ENCODE peak calls at places on chromosomes 5 and 9, in six cellular contexts. One of them, this sample, is unnamed.

GRCh38 chr5:112551437-112552018 is 132.5 kb upstream of the EPB41L4A start:
- DNase-seq in Panc1: peak
- DNase-seq in CD4-positive, CD25-positive, alpha-beta regulatory T cell: peak
- DNase-seq in dorsolateral prefrontal cortex: peak
- DNase-seq in colonic mucosa: peak
- DNase-seq in CD8-positive, alpha-beta memory T cell: peak
- DNase-seq in this sample: no peak

GRCh38 chr9:35566417-35566816 is 38.6 kb upstream of the TESK1 start:
- DNase-seq in Panc1: no peak
- DNase-seq in CD4-positive, CD25-positive, alpha-beta regulatory T cell: no peak
- DNase-seq in dorsolateral prefrontal cortex: no peak
- DNase-seq in colonic mucosa: no peak
- DNase-seq in CD8-positive, alpha-beta memory T cell: no peak
- DNase-seq in this sample: no peak

GRCh38 chr5:178637356-178638069 is 10.7 kb upstream of the CLK4 start:
- DNase-seq in Panc1: no peak
- DNase-seq in CD4-positive, CD25-positive, alpha-beta regulatory T cell: no peak
- DNase-seq in dorsolateral prefrontal cortex: no peak
- DNase-seq in colonic mucosa: no peak
- DNase-seq in CD8-positive, alpha-beta memory T cell: no peak
- DNase-seq in this sample: peak

GRCh38 chr5:172569862-172570558 is 71.1 kb upstream of the NEURL1B start:
- DNase-seq in Panc1: no peak
- DNase-seq in CD4-positive, CD25-positive, alpha-beta regulatory T cell: no peak
- DNase-seq in dorsolateral prefrontal cortex: no peak
- DNase-seq in colonic mucosa: peak
- DNase-seq in CD8-positive, alpha-beta memory T cell: no peak
- DNase-seq in this sample: no peak

GRCh38 chr5:50888754-50889153 is 222.3 kb downstream of the PARP8 start:
- DNase-seq in Panc1: no peak
- DNase-seq in CD4-positive, CD25-positive, alpha-beta regulatory T cell: no peak
- DNase-seq in dorsolateral prefrontal cortex: no peak
- DNase-seq in colonic mucosa: no peak
- DNase-seq in CD8-positive, alpha-beta memory T cell: no peak
- DNase-seq in this sample: no peak

GRCh38 chr5:1161108-1161831 is 40.1 kb upstream of the SLC6A19 start:
- DNase-seq in Panc1: no peak
- DNase-seq in CD4-positive, CD25-positive, alpha-beta regulatory T cell: no peak
- DNase-seq in dorsolateral prefrontal cortex: no peak
- DNase-seq in colonic mucosa: peak
- DNase-seq in CD8-positive, alpha-beta memory T cell: no peak
- DNase-seq in this sample: no peak

GRCh38 chr9:137463931-137464290 is 4.8 kb upstream of the NSMF start:
- DNase-seq in Panc1: no peak
- DNase-seq in CD4-positive, CD25-positive, alpha-beta regulatory T cell: no peak
- DNase-seq in dorsolateral prefrontal cortex: no peak
- DNase-seq in colonic mucosa: no peak
- DNase-seq in CD8-positive, alpha-beta memory T cell: no peak
- DNase-seq in this sample: no peak

GRCh38 chr5:159819671-159820411 is 96.4 kb upstream of the ADRA1B start:
- DNase-seq in Panc1: peak
- DNase-seq in CD4-positive, CD25-positive, alpha-beta regulatory T cell: no peak
- DNase-seq in dorsolateral prefrontal cortex: no peak
- DNase-seq in colonic mucosa: peak
- DNase-seq in CD8-positive, alpha-beta memory T cell: no peak
- DNase-seq in this sample: peak

GRCh38 chr9:69918317-69918716 is 97.7 kb downstream of the CFAP95 start:
- DNase-seq in Panc1: no peak
- DNase-seq in CD4-positive, CD25-positive, alpha-beta regulatory T cell: no peak
- DNase-seq in dorsolateral prefrontal cortex: no peak
- DNase-seq in colonic mucosa: no peak
- DNase-seq in CD8-positive, alpha-beta memory T cell: no peak
- DNase-seq in this sample: no peak

GRCh38 chr5:150258126-150258525 is 31.4 kb downstream of the CAMK2A start:
- DNase-seq in Panc1: no peak
- DNase-seq in CD4-positive, CD25-positive, alpha-beta regulatory T cell: no peak
- DNase-seq in dorsolateral prefrontal cortex: peak
- DNase-seq in colonic mucosa: no peak
- DNase-seq in CD8-positive, alpha-beta memory T cell: no peak
- DNase-seq in this sample: no peak

GRCh38 chr9:113577525-113578261 is 114.2 kb downstream of the RGS3 start:
- DNase-seq in Panc1: no peak
- DNase-seq in CD4-positive, CD25-positive, alpha-beta regulatory T cell: no peak
- DNase-seq in dorsolateral prefrontal cortex: no peak
- DNase-seq in colonic mucosa: no peak
- DNase-seq in CD8-positive, alpha-beta memory T cell: no peak
- DNase-seq in this sample: no peak

GRCh38 chr9:84937086-84937670 is 267.6 kb downstream of the NTRK2 start:
- DNase-seq in Panc1: no peak
- DNase-seq in CD4-positive, CD25-positive, alpha-beta regulatory T cell: no peak
- DNase-seq in dorsolateral prefrontal cortex: no peak
- DNase-seq in colonic mucosa: peak
- DNase-seq in CD8-positive, alpha-beta memory T cell: no peak
- DNase-seq in this sample: peak

GRCh38 chr5:119071573-119071874 is 637 bp downstream of the DMXL1 start:
- DNase-seq in Panc1: no peak
- DNase-seq in CD4-positive, CD25-positive, alpha-beta regulatory T cell: no peak
- DNase-seq in dorsolateral prefrontal cortex: no peak
- DNase-seq in colonic mucosa: no peak
- DNase-seq in CD8-positive, alpha-beta memory T cell: no peak
- DNase-seq in this sample: no peak

GRCh38 chr9:125544988-125545651 is 161.9 kb downstream of the MAPKAP1 start:
- DNase-seq in Panc1: no peak
- DNase-seq in CD4-positive, CD25-positive, alpha-beta regulatory T cell: no peak
- DNase-seq in dorsolateral prefrontal cortex: peak
- DNase-seq in colonic mucosa: no peak
- DNase-seq in CD8-positive, alpha-beta memory T cell: no peak
- DNase-seq in this sample: no peak

GRCh38 chr5:139676951-139677367 is 28.8 kb downstream of the CXXC5 start:
- DNase-seq in Panc1: no peak
- DNase-seq in CD4-positive, CD25-positive, alpha-beta regulatory T cell: no peak
- DNase-seq in dorsolateral prefrontal cortex: peak
- DNase-seq in colonic mucosa: no peak
- DNase-seq in CD8-positive, alpha-beta memory T cell: no peak
- DNase-seq in this sample: no peak

GRCh38 chr5:172973127-172973916 is 10.2 kb upstream of the ATP6V0E1 start:
- DNase-seq in Panc1: no peak
- DNase-seq in CD4-positive, CD25-positive, alpha-beta regulatory T cell: no peak
- DNase-seq in dorsolateral prefrontal cortex: no peak
- DNase-seq in colonic mucosa: no peak
- DNase-seq in CD8-positive, alpha-beta memory T cell: no peak
- DNase-seq in this sample: no peak

GRCh38 chr9:79799691-79800345 is 228.1 kb downstream of the TLE4 start:
- DNase-seq in Panc1: no peak
- DNase-seq in CD4-positive, CD25-positive, alpha-beta regulatory T cell: no peak
- DNase-seq in dorsolateral prefrontal cortex: no peak
- DNase-seq in colonic mucosa: no peak
- DNase-seq in CD8-positive, alpha-beta memory T cell: no peak
- DNase-seq in this sample: peak

GRCh38 chr9:104868687-104869404 is 59.1 kb downstream of the ABCA1 start:
- DNase-seq in Panc1: no peak
- DNase-seq in CD4-positive, CD25-positive, alpha-beta regulatory T cell: no peak
- DNase-seq in dorsolateral prefrontal cortex: peak
- DNase-seq in colonic mucosa: peak
- DNase-seq in CD8-positive, alpha-beta memory T cell: no peak
- DNase-seq in this sample: no peak

GRCh38 chr5:93715327-93715726 is 26.1 kb downstream of the POU5F2 start:
- DNase-seq in Panc1: no peak
- DNase-seq in CD4-positive, CD25-positive, alpha-beta regulatory T cell: no peak
- DNase-seq in dorsolateral prefrontal cortex: no peak
- DNase-seq in colonic mucosa: no peak
- DNase-seq in CD8-positive, alpha-beta memory T cell: no peak
- DNase-seq in this sample: no peak

GRCh38 chr5:93715776-93716175 is 25.6 kb downstream of the POU5F2 start:
- DNase-seq in Panc1: no peak
- DNase-seq in CD4-positive, CD25-positive, alpha-beta regulatory T cell: no peak
- DNase-seq in dorsolateral prefrontal cortex: no peak
- DNase-seq in colonic mucosa: no peak
- DNase-seq in CD8-positive, alpha-beta memory T cell: no peak
- DNase-seq in this sample: no peak

GRCh38 chr5:93721045-93721444 is 20.4 kb downstream of the POU5F2 start:
- DNase-seq in Panc1: no peak
- DNase-seq in CD4-positive, CD25-positive, alpha-beta regulatory T cell: peak
- DNase-seq in dorsolateral prefrontal cortex: no peak
- DNase-seq in colonic mucosa: no peak
- DNase-seq in CD8-positive, alpha-beta memory T cell: no peak
- DNase-seq in this sample: no peak

GRCh38 chr5:93716453-93716852 is 24.9 kb downstream of the POU5F2 start:
- DNase-seq in Panc1: no peak
- DNase-seq in CD4-positive, CD25-positive, alpha-beta regulatory T cell: no peak
- DNase-seq in dorsolateral prefrontal cortex: no peak
- DNase-seq in colonic mucosa: no peak
- DNase-seq in CD8-positive, alpha-beta memory T cell: no peak
- DNase-seq in this sample: no peak

DNA sequence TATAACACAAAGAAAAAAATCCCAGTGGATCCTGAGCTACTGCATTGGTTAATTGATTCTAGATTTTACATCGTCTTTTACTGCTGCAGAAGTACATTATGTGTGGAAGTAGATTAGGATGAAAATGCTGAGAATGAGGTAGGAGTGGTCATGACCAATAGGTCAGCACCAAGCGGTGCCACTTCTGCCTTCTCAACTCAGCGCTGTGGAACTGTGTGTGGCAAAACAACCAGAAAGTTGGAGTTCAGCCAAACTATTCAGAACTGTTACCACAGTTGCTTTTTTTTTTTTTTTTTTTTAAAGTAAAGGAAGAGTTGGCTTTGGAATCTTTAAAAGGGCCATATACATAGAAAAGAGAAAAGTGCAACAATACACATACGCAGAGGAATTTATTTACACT is 24.2 kb downstream of the POU5F2 start:
- DNase-seq in Panc1: no peak
- DNase-seq in CD4-positive, CD25-positive, alpha-beta regulatory T cell: no peak
- DNase-seq in dorsolateral prefrontal cortex: no peak
- DNase-seq in colonic mucosa: no peak
- DNase-seq in CD8-positive, alpha-beta memory T cell: no peak
- DNase-seq in this sample: no peak
- H3K27ac ChIP-seq in Panc1: no peak
- H3K27ac ChIP-seq in CD4-positive, CD25-positive, alpha-beta regulatory T cell: no peak
- H3K27ac ChIP-seq in dorsolateral prefrontal cortex: no peak
- H3K27ac ChIP-seq in colonic mucosa: no peak
- H3K27ac ChIP-seq in CD8-positive, alpha-beta memory T cell: no peak
- H3K27ac ChIP-seq in this sample: no peak

GRCh38 chr9:115058175-115058574 is 59.8 kb downstream of the TNC start:
- DNase-seq in Panc1: no peak
- DNase-seq in CD4-positive, CD25-positive, alpha-beta regulatory T cell: no peak
- DNase-seq in dorsolateral prefrontal cortex: no peak
- DNase-seq in colonic mucosa: no peak
- DNase-seq in CD8-positive, alpha-beta memory T cell: no peak
- DNase-seq in this sample: no peak

GRCh38 chr9:115057559-115057958 is 60.4 kb downstream of the TNC start:
- DNase-seq in Panc1: no peak
- DNase-seq in CD4-positive, CD25-positive, alpha-beta regulatory T cell: no peak
- DNase-seq in dorsolateral prefrontal cortex: no peak
- DNase-seq in colonic mucosa: no peak
- DNase-seq in CD8-positive, alpha-beta memory T cell: no peak
- DNase-seq in this sample: no peak

GRCh38 chr9:115058684-115059315 is 59.2 kb downstream of the TNC start:
- DNase-seq in Panc1: no peak
- DNase-seq in CD4-positive, CD25-positive, alpha-beta regulatory T cell: no peak
- DNase-seq in dorsolateral prefrontal cortex: no peak
- DNase-seq in colonic mucosa: no peak
- DNase-seq in CD8-positive, alpha-beta memory T cell: no peak
- DNase-seq in this sample: no peak

DNA sequence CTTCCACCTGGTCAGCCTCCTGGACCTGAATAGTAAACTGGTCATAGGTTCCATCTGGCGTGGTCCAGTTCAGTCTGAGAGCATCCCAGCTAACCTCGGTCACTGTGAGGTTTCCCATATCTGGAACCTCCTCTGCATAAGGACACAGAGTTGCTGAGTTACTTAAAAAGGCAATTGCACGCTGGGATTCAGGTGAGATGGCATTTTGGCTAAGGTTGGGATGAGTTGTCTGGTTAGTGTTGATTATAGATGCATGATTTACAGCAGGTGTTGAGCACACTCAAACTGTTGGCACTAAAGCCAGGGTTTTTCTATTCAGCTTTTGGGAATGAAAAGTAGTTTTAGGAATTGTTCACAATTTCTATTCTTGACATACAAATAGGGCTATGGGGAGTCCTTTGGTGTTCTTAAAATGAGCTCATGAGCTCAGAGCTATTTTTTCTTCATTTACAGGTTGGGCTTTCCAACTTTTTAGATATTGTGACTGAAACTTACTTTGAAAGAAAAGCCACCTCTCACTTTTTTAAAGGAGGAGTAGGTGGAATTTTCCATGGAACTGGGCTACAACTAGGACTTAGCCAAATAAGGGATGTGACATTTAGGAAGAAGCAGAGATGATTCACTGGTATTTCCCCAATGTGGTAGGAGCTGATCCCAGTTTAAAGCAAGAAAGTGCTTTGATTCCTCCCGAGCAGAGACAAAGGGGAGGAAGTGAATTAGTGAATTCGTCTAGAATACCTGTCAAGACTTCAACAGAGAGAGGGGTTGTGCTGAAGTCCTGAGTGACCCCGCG is 54.7 kb downstream of the TNC start:
- DNase-seq in Panc1: no peak
- DNase-seq in CD4-positive, CD25-positive, alpha-beta regulatory T cell: no peak
- DNase-seq in dorsolateral prefrontal cortex: no peak
- DNase-seq in colonic mucosa: no peak
- DNase-seq in CD8-positive, alpha-beta memory T cell: no peak
- DNase-seq in this sample: no peak
- H3K27ac ChIP-seq in Panc1: no peak
- H3K27ac ChIP-seq in CD4-positive, CD25-positive, alpha-beta regulatory T cell: no peak
- H3K27ac ChIP-seq in dorsolateral prefrontal cortex: no peak
- H3K27ac ChIP-seq in colonic mucosa: no peak
- H3K27ac ChIP-seq in CD8-positive, alpha-beta memory T cell: no peak
- H3K27ac ChIP-seq in this sample: peak

DNA sequence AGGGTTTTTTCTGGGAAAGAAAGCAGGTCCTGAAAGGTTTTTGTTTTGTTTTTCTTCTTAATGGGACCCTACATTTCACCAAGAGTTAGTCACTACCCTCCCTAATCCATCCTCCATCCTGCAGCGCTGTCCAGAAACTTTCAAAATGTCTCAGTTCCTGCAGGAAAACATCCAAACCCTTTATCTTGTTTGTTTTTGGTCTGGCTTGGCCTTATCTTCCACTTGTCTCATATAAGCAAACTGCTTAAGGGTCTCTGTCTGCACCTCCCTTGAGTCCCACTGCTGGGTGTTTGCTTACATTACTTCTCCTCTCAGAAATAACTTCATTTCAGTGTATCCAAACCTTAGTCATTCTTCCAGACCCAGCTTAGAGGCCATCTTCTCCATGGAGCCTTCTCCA is 11.0 kb upstream of the TRAF1 start:
- DNase-seq in Panc1: no peak
- DNase-seq in CD4-positive, CD25-positive, alpha-beta regulatory T cell: no peak
- DNase-seq in dorsolateral prefrontal cortex: no peak
- DNase-seq in colonic mucosa: no peak
- DNase-seq in CD8-positive, alpha-beta memory T cell: no peak
- DNase-seq in this sample: no peak
- H3K27ac ChIP-seq in Panc1: no peak
- H3K27ac ChIP-seq in CD4-positive, CD25-positive, alpha-beta regulatory T cell: peak
- H3K27ac ChIP-seq in dorsolateral prefrontal cortex: no peak
- H3K27ac ChIP-seq in colonic mucosa: peak
- H3K27ac ChIP-seq in CD8-positive, alpha-beta memory T cell: peak
- H3K27ac ChIP-seq in this sample: peak

DNA sequence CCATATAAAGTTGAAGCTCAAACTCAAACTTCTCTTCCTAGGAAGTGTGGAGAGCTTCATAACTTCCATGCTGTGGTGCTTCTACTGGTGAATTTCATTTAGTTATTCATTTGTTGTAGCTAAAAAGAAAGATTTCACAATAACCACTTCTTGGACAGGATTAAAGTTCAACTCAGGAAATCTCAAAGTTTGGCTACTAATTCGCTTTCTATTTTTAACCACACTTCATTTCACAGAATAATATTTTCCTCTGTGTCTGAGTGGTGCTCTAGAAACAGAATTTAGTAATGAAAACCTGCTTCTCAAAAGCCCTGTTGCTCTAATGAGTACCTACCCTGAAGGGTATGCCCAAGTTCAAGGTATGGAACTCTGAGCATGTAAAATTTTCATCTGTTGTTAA is 73.9 kb downstream of the ACTBL2 start:
- DNase-seq in Panc1: no peak
- DNase-seq in CD4-positive, CD25-positive, alpha-beta regulatory T cell: no peak
- DNase-seq in dorsolateral prefrontal cortex: no peak
- DNase-seq in colonic mucosa: no peak
- DNase-seq in CD8-positive, alpha-beta memory T cell: no peak
- DNase-seq in this sample: no peak
- H3K27ac ChIP-seq in Panc1: no peak
- H3K27ac ChIP-seq in CD4-positive, CD25-positive, alpha-beta regulatory T cell: no peak
- H3K27ac ChIP-seq in dorsolateral prefrontal cortex: no peak
- H3K27ac ChIP-seq in colonic mucosa: no peak
- H3K27ac ChIP-seq in CD8-positive, alpha-beta memory T cell: no peak
- H3K27ac ChIP-seq in this sample: no peak

This sample was measured in esophagus muscularis mucosa.